ENCODE peak calls at places on chromosomes 16 and 17, in eight cellular contexts. C is fibroblast of mammary gland, V is psoas muscle, Y is neural crest cell, K is cardiac fibroblast, Z is left ventricle myocardium inferior, H is fibroblast of the aortic adventitia, T is fibroblast of lung. L is an unnamed sample.

GRCh38 chr16:88208112-88208511 is 174.6 kb upstream of the ZNF469 start:
- DNase-seq in Z (no peak), Y (no peak), H (no peak), T (no peak), C (no peak), V (no peak), K (no peak), L (no peak)

GRCh38 chr17:21358682-21359482 is 17.3 kb upstream of the KCNJ12 start:
- DNase-seq in V (no peak), Z (peak), Y (no peak), K (peak), T (peak), C (no peak), H (peak), L (no peak)

GRCh38 chr17:28973414-28973813 is 22.1 kb upstream of the PHF12 start:
- DNase-seq in K (peak), Z (peak), T (peak), C (peak), H (peak), Y (no peak), V (no peak), L (peak)

GRCh38 chr16:70685938-70686375 is at the start of gene MTSS2:
- DNase-seq in Z (peak), H (peak), T (peak), Y (peak), C (peak), V (peak), K (peak), L (peak)

GRCh38 chr16:25079637-25080375 is 31.7 kb upstream of the LCMT1 start:
- DNase-seq in V (no peak), H (no peak), T (no peak), C (no peak), Y (no peak), K (no peak), Z (no peak), L (no peak)

GRCh38 chr16:54180421-54181359 is 105.9 kb downstream of the IRX3 start:
- DNase-seq in T (no peak), H (no peak), Y (no peak), K (no peak), V (no peak), C (no peak), Z (no peak), L (no peak)

GRCh38 chr17:58702045-58702476 is 9.7 kb downstream of the RAD51C start:
- DNase-seq in K (no peak), C (no peak), T (no peak), Y (no peak), H (no peak), V (no peak), Z (no peak), L (no peak)

GRCh38 chr16:1834096-1834495 is 7.1 kb downstream of the FAHD1 start:
- DNase-seq in C (no peak), H (no peak), T (no peak), Z (no peak), V (no peak), K (no peak), Y (no peak), L (no peak)

GRCh38 chr17:2892305-2892971 is 96.2 kb downstream of the RAP1GAP2 start:
- DNase-seq in C (peak), V (no peak), H (peak), Y (no peak), T (peak), Z (no peak), K (peak), L (peak)

GRCh38 chr16:58019866-58020538 is 5.6 kb upstream of the MMP15 start:
- DNase-seq in C (no peak), H (no peak), Y (no peak), T (no peak), V (no peak), K (no peak), Z (peak), L (no peak)

GRCh38 chr17:38426441-38426840 is 1.8 kb upstream of the ARHGAP23 start:
- DNase-seq in V (no peak), Z (no peak), K (no peak), Y (no peak), T (no peak), H (no peak), C (no peak), L (no peak)

GRCh38 chr17:62566996-62567578 is 60.4 kb upstream of the MRC2 start:
- DNase-seq in T (no peak), H (no peak), K (no peak), V (no peak), Y (no peak), C (peak), Z (no peak), L (no peak)

GRCh38 chr17:44792276-44792675 is 33.5 kb downstream of the ADAM11 start:
- DNase-seq in T (peak), Z (no peak), C (peak), H (peak), K (no peak), V (no peak), Y (no peak), L (peak)

GRCh38 chr17:4582691-4583090 is 1.6 kb upstream of the SMTNL2 start:
- DNase-seq in T (no peak), Z (no peak), C (no peak), Y (no peak), H (no peak), K (no peak), V (no peak), L (no peak)

GRCh38 chr17:61972311-61972710 is 44.5 kb upstream of the INTS2 start:
- DNase-seq in V (no peak), T (no peak), Z (no peak), Y (no peak), K (no peak), C (no peak), H (no peak), L (no peak)

GRCh38 chr16:28189237-28189636 is 22.5 kb downstream of the XPO6 start:
- DNase-seq in H (no peak), Z (no peak), V (no peak), Y (no peak), K (peak), T (no peak), C (peak), L (peak)

GRCh38 chr17:70022175-70022574 is 52.9 kb upstream of the KCNJ16 start:
- DNase-seq in V (no peak), C (no peak), T (peak), K (no peak), H (peak), Z (no peak), Y (no peak), L (no peak)

GRCh38 chr17:80856863-80857488 is 134.7 kb upstream of the CHMP6 start:
- DNase-seq in H (no peak), Y (no peak), K (no peak), C (no peak), Z (no peak), T (no peak), V (no peak), L (no peak)

GRCh38 chr16:180101-180920 is at the start of gene HBQ1:
- DNase-seq in K (peak), H (no peak), Y (peak), C (no peak), Z (peak), V (peak), T (peak), L (peak)

GRCh38 chr17:40092581-40092980 is 7.8 kb downstream of the NR1D1 start:
- DNase-seq in K (no peak), T (no peak), Y (no peak), Z (no peak), H (no peak), C (peak), V (no peak), L (no peak)

GRCh38 chr17:2965621-2966275 is 97.7 kb downstream of the OR1D5 start:
- DNase-seq in H (peak), V (no peak), T (peak), Z (no peak), Y (no peak), K (peak), C (peak), L (peak)

GRCh38 chr16:11916524-11917285 is 949 bp upstream of the GSPT1 start:
- DNase-seq in K (no peak), V (no peak), T (peak), C (peak), Z (no peak), H (peak), Y (no peak), L (peak)

GRCh38 chr16:12395266-12395665 is 408.4 kb downstream of the CPPED1 start:
- DNase-seq in V (no peak), C (peak), T (peak), Y (no peak), H (no peak), K (no peak), Z (no peak), L (no peak)

GRCh38 chr16:56980792-56981724 is 8.3 kb upstream of the NLRC5 start:
- DNase-seq in H (no peak), Z (no peak), V (no peak), C (no peak), K (no peak), T (no peak), Y (no peak), L (no peak)

GRCh38 chr16:66798162-66798561 is 3.2 kb downstream of the TERB1 start:
- DNase-seq in K (peak), C (peak), H (peak), Z (no peak), V (no peak), Y (no peak), T (peak), L (no peak)

GRCh38 chr16:21283521-21284289 is 5.6 kb upstream of the CRYM start:
- DNase-seq in Z (peak), Y (peak), C (peak), K (peak), H (peak), V (peak), T (peak), L (peak)

GRCh38 chr16:56388209-56388608 is 37.1 kb downstream of the AMFR start:
- DNase-seq in Y (no peak), K (no peak), Z (no peak), V (no peak), T (peak), H (no peak), C (peak), L (no peak)

GRCh38 chr17:497587-498034 is 145.0 kb upstream of the RPH3AL start:
- DNase-seq in K (no peak), H (no peak), Z (no peak), V (no peak), C (no peak), T (no peak), Y (no peak), L (no peak)

GRCh38 chr17:82639628-82640027 is 8.6 kb downstream of the WDR45B start:
- DNase-seq in T (no peak), V (no peak), C (no peak), Z (no peak), Y (no peak), H (no peak), K (no peak), L (no peak)

GRCh38 chr17:7217113-7217987 is 2.3 kb downstream of the DLG4 start:
- DNase-seq in Y (peak), Z (peak), C (peak), K (peak), H (peak), V (peak), T (peak), L (peak)

DNA sequence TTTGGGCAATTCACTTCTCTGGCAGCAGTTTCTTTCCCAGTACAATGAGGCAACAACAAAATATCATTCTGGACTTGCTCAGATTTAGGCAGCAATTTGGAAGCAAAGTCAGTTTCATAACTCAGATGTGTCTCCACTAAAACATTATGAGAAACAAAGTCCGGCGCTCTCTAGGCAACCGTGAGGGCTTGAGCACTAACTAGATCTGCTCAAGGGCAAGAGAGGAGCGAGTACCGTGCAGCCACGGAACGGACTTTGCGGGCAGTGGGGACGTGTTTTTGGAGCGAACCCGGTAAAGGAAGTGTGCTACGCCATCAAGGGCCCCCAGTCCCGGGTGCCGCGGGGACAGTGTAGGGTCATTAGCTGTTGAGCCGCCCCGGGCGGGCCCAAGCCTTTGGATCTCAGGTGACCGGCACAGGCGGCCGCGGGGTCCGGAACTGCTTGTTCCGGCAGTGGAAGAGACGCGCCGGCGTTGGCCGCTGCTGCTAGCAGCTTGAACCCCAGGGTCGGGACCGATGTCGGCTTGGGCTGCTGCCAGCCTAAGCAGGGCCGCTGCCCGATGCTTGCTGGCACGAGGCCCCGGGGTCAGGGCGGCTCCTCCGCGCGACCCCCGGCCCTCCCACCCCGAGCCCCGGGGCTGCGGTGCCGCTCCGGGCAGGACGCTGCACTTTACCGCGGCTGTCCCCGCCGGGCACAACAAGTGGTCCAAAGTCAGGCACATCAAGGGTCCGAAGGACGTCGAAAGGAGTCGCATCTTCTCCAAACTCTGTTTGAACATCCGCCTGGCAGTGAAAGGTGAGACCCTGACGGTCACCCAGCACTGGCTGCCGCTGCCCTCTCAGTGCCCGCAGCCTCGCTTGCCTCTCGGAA is at the start of gene TACO1:
- DNase-seq in C (peak), T (peak), Z (peak), Y (peak), V (peak), H (peak), K (peak), L (peak)
- TF ChIP-seq CTCF in C (no peak), T (no peak), Z (no peak), Y (no peak), V (no peak), H (no peak), K (no peak), L (no peak)

DNA sequence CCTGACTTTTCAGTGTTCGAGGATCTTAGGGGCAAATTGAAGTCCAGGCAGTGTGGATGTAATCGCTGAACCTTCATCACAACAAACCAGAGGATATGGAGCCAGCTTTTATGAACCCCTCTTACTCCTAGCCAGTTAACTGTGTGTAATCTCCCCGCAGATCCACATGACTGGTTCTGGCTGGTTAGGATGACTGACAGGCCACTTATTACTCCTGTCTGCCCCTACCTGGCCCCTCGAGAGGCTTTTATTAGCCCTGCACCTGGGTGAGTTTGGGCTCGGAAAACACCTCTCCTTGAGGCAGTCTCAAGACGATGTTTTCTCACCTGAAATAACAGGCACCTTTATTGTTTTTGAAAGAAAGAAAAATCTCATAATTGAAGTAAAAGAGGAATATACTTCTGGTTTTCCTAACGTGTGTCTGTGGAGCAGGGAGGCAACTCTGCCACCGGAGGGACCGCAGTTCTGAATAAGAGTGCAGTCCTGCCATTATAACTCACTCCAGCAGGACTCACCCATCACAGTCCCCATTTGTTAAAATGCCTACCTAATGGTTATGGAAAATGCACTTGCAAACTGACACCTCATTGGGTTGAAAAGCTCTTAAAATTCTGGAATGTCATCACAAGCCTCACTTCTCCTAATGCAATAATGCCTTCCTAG is 291.9 kb upstream of the N4BP1 start:
- DNase-seq in Z (no peak), Y (no peak), T (no peak), H (no peak), K (no peak), C (peak), V (no peak), L (no peak)
- TF ChIP-seq CTCF in Z (no peak), Y (peak), T (peak), H (no peak), K (no peak), C (peak), V (no peak), L (no peak)

GRCh38 chr17:77420804-77421634 is 280.2 kb downstream of the SEC14L1 start:
- DNase-seq in K (peak), Z (no peak), V (peak), H (peak), C (peak), Y (no peak), T (peak), L (peak)

GRCh38 chr17:77419095-77419494 is 278.3 kb downstream of the SEC14L1 start:
- DNase-seq in C (no peak), K (no peak), V (no peak), T (no peak), H (no peak), Z (no peak), Y (no peak), L (no peak)

GRCh38 chr17:77418609-77419008 is 277.8 kb downstream of the SEC14L1 start:
- DNase-seq in H (no peak), K (no peak), Z (no peak), C (no peak), Y (no peak), T (no peak), V (no peak), L (no peak)

GRCh38 chr17:77420476-77420803 is 279.7 kb downstream of the SEC14L1 start:
- DNase-seq in Y (no peak), Z (no peak), K (no peak), V (no peak), C (no peak), H (no peak), T (no peak), L (no peak)

DNA sequence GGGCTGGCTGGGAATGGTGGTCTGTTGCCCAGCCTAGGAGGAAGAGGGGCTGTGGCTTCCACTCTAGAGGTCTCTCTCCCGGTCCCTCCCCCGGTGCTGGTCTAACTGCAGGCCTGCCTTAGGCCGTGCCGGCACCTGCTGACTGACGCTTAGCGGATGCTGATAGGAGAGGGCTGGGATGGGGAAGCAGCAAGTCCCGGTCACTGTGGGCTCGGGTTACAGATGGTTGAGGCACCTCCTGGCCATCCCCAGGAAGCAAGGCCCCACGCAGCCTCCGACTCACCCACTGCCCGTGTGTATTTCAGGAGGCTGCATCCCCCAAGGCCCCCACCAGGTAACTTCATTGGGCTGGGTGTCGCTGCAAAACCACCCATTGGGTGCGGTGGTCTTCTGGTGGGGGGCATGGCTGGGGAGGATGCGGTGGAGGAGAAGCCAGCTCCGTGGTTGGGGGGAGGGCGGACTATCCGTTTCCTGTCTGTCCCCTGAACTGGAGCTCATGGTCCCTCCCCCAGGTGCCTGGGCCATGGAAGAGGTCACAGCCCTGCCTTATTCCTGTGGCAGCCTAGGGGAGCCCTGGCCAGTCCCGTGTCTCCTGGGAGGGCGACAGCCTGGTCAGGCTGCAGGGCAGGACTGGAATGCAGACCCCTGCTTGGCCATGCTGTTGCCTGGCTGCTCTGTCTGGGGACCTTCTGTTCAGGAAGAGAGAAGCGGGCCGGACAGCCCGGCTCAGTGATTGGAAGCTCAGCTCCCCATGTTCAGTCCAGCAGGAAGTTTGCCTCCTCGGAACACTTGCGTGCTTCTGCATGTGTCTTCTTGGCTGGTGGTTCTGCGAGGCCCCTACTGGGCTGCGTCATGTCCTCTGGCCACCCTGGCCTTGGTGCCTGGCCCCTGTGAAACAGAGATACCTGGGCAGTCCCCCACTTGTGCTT is 279.0 kb downstream of the SEC14L1 start:
- DNase-seq in T (peak), V (no peak), Y (no peak), Z (no peak), C (peak), H (no peak), K (peak), L (no peak)
- TF ChIP-seq CTCF in T (no peak), V (no peak), Y (no peak), Z (no peak), C (no peak), H (no peak), K (no peak), L (no peak)

DNA sequence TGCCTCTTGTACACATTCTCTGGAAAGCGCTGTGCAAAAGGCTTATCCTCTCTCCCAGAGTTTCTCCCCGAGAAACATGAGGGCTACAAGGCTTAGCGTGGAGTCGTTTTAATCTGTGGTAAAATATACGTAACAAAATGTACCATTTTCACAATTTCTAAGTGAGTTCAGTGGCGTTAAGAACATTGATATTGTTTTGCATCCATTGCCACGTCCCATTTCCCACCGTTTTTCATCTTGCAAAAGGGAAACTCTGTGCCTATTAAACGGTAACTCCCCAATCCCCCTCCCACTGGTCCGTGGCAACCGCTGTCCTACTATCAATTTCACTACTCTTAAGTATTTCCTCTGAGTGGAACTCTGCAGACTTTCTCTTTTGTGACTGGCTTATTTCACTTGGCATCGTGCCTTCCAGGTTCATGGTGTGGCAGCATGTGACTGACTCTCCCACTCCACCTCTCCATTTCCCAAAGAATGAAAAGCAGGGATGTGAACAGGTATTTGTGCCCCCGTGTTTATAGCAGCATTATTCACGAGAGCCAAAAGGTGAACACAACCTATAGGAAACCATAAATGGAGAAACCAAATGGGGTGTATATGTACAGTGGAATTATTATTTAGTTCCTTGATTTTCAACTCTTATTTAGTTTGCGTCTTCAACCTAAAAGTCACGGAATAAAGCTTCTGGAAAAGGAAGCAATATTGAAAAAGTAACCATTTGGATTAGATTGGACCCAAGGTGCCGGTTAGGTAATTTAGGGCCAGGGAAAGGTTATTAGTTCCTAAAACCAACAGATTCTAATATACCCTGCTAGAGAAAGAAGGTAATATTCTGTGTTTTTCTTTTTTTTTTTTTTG is 1.1 kb upstream of the USP32 start:
- DNase-seq in Y (peak), V (peak), T (peak), C (peak), H (peak), Z (no peak), K (peak), L (peak)
- TF ChIP-seq CTCF in Y (no peak), V (no peak), T (no peak), C (no peak), H (no peak), Z (no peak), K (no peak), L (no peak)